ENCODE peak calls at places on chromosomes 1 and 21, in nine cellular contexts. Q is neuronal stem cell; W is heart right ventricle; K is MM.1S; M is IMR-90; S is H9; H is mammary epithelial cell; F is CD8-positive, alpha-beta T cell; Z is astrocyte. U is an unnamed sample. For H3K4me1, the result is how much of the 10 kb centered on the place peaks cover.

GRCh38 chr1:89842547-89843278 is 21.9 kb downstream of the LRRC8D start:
- DNase-seq in Q (no peak), W (no peak), K (no peak), M (peak), S (no peak), H (no peak), F (no peak), Z (peak), U (no peak)

GRCh38 chr1:86951430-86951829 is 37.0 kb downstream of the HS2ST1 start:
- DNase-seq in Q (no peak), W (no peak), K (no peak), M (peak), S (no peak), H (no peak), F (no peak), Z (peak), U (no peak)

GRCh38 chr1:219666242-219666641 is 53.3 kb upstream of the ZC3H11B start:
- DNase-seq in Q (no peak), W (no peak), K (no peak), M (peak), S (no peak), H (no peak), F (no peak), Z (peak), U (no peak)

GRCh38 chr1:3507636-3508275 is 53.3 kb downstream of the ARHGEF16 start:
- DNase-seq in Q (no peak), W (no peak), K (no peak), M (no peak), S (no peak), H (no peak), F (no peak), Z (no peak), U (no peak)

GRCh38 chr1:161324020-161324419 is 9.8 kb downstream of the SDHC start:
- DNase-seq in Q (no peak), W (no peak), K (no peak), M (no peak), S (no peak), H (no peak), F (no peak), Z (no peak), U (no peak)

GRCh38 chr1:207827488-207827830 is 75.6 kb downstream of the CD46 start:
- DNase-seq in Q (no peak), W (no peak), K (no peak), M (no peak), S (no peak), H (no peak), F (no peak), Z (no peak), U (no peak)

GRCh38 chr1:76871355-76871974 is 4.2 kb downstream of the ST6GALNAC5 start:
- DNase-seq in Q (no peak), W (no peak), K (peak), M (no peak), S (no peak), H (no peak), F (no peak), Z (no peak), U (no peak)

GRCh38 chr1:244314921-244315544 is 136.7 kb downstream of the ADSS2 start:
- DNase-seq in Q (no peak), W (no peak), K (no peak), M (peak), S (no peak), H (no peak), F (no peak), Z (no peak), U (no peak)

GRCh38 chr21:22710725-22711124 is 1712.5 kb downstream of the NCAM2 start:
- DNase-seq in Q (no peak), W (no peak), K (no peak), M (no peak), S (no peak), H (no peak), F (no peak), Z (no peak), U (no peak)

GRCh38 chr21:24308183-24308582 is 1299.1 kb downstream of the MRPL39 start:
- DNase-seq in Q (no peak), W (no peak), K (no peak), M (no peak), S (no peak), H (no peak), F (no peak), Z (no peak), U (no peak)

GRCh38 chr1:241918879-241919278 is 38.7 kb upstream of the BECN2 start:
- DNase-seq in Q (no peak), W (no peak), K (no peak), M (peak), S (no peak), H (peak), F (no peak), Z (peak), U (no peak)

GRCh38 chr1:235023197-235024044 is 105.2 kb downstream of the TOMM20 start:
- DNase-seq in Q (no peak), W (no peak), K (no peak), M (no peak), S (no peak), H (no peak), F (no peak), Z (no peak), U (no peak)

GRCh38 chr1:237394263-237394662 is 352.3 kb downstream of the RYR2 start:
- DNase-seq in Q (no peak), W (no peak), K (no peak), M (no peak), S (no peak), H (peak), F (no peak), Z (no peak), U (no peak)

GRCh38 chr1:18950415-18951026 is 6.0 kb downstream of the IFFO2 start:
- DNase-seq in Q (no peak), W (peak), K (no peak), M (no peak), S (no peak), H (peak), F (no peak), Z (no peak), U (peak)

GRCh38 chr21:17607684-17608083 is 5.0 kb downstream of the BTG3 start:
- DNase-seq in Q (no peak), W (no peak), K (no peak), M (no peak), S (no peak), H (peak), F (no peak), Z (no peak), U (peak)

GRCh38 chr1:76802094-76802493 is 65.2 kb upstream of the ST6GALNAC5 start:
- DNase-seq in Q (no peak), W (no peak), K (no peak), M (no peak), S (no peak), H (no peak), F (no peak), Z (no peak), U (no peak)

GRCh38 chr1:51615780-51616291 is 1.1 kb upstream of the OSBPL9 start:
- DNase-seq in Q (no peak), W (no peak), K (no peak), M (no peak), S (no peak), H (no peak), F (no peak), Z (no peak), U (no peak)

GRCh38 chr1:84688461-84689061 is 1.7 kb downstream of the SSX2IP start:
- DNase-seq in Q (no peak), W (no peak), K (no peak), M (no peak), S (no peak), H (no peak), F (no peak), Z (peak), U (no peak)

GRCh38 chr21:15124731-15125130 is 59.9 kb upstream of the NRIP1 start:
- DNase-seq in Q (no peak), W (no peak), K (no peak), M (no peak), S (no peak), H (no peak), F (no peak), Z (no peak), U (no peak)

GRCh38 chr1:235920596-235921375 is 54.1 kb upstream of the LYST start:
- DNase-seq in Q (no peak), W (no peak), K (no peak), M (no peak), S (no peak), H (peak), F (no peak), Z (peak), U (no peak)

GRCh38 chr1:157868664-157869063 is 27.1 kb upstream of the CD5L start:
- DNase-seq in Q (no peak), W (no peak), K (no peak), M (no peak), S (no peak), H (no peak), F (no peak), Z (no peak), U (no peak)

GRCh38 chr1:145751491-145752021 is 32.3 kb downstream of the CD160 start:
- DNase-seq in Q (no peak), W (no peak), K (no peak), M (peak), S (no peak), H (peak), F (no peak), Z (peak), U (no peak)

GRCh38 chr1:97143236-97143882 is 421.8 kb downstream of the PTBP2 start:
- DNase-seq in Q (no peak), W (no peak), K (no peak), M (peak), S (no peak), H (peak), F (no peak), Z (peak), U (no peak)

GRCh38 chr1:54987830-54988705 is 7.6 kb downstream of the TMEM61 start:
- DNase-seq in Q (no peak), W (no peak), K (no peak), M (peak), S (no peak), H (no peak), F (no peak), Z (peak), U (no peak)

GRCh38 chr1:71232786-71233185 is 152.0 kb upstream of the ZRANB2 start:
- DNase-seq in Q (no peak), W (no peak), K (no peak), M (no peak), S (peak), H (no peak), F (no peak), Z (no peak), U (no peak)

GRCh38 chr1:244368279-244368678 is 83.4 kb downstream of the ADSS2 start:
- DNase-seq in Q (no peak), W (no peak), K (no peak), M (no peak), S (no peak), H (no peak), F (no peak), Z (no peak), U (no peak)

GRCh38 chr1:41662061-41662655 is 177.7 kb upstream of the EDN2 start:
- DNase-seq in Q (peak), W (peak), K (peak), M (peak), S (peak), H (peak), F (peak), Z (peak), U (peak)

GRCh38 chr1:235648954-235649721 is 446 bp downstream of the GNG4 start:
- DNase-seq in Q (peak), W (peak), K (peak), M (peak), S (peak), H (peak), F (peak), Z (peak), U (peak)

GRCh38 chr1:234853906-234854647 is 244.1 kb upstream of the IRF2BP2 start:
- DNase-seq in Q (no peak), W (no peak), K (no peak), M (peak), S (no peak), H (peak), F (no peak), Z (peak), U (no peak)

GRCh38 chr1:231460614-231461013 is 38.5 kb upstream of the EGLN1 start:
- DNase-seq in Q (no peak), W (no peak), K (peak), M (no peak), S (no peak), H (peak), F (peak), Z (peak), U (no peak)

GRCh38 chr1:168709896-168710305 is 19.1 kb downstream of the DPT start:
- DNase-seq in Q (no peak), W (no peak), K (no peak), M (no peak), S (no peak), H (peak), F (no peak), Z (peak), U (no peak)

GRCh38 chr1:84605157-84605556 is 30.9 kb upstream of the CTBS start:
- DNase-seq in Q (no peak), W (no peak), K (no peak), M (no peak), S (no peak), H (no peak), F (no peak), Z (no peak), U (no peak)

GRCh38 chr1:229342902-229343587 is at the start of gene CCSAP:
- DNase-seq in Q (peak), W (peak), K (peak), M (peak), S (peak), H (peak), F (peak), Z (peak), U (peak)

GRCh38 chr1:223652436-223652901 is 13.0 kb downstream of the CAPN8 start:
- DNase-seq in Q (peak), W (no peak), K (no peak), M (no peak), S (peak), H (peak), F (no peak), Z (peak), U (no peak)

GRCh38 chr1:16144325-16145029 is 11.4 kb downstream of the EPHA2 start:
- DNase-seq in Q (no peak), W (no peak), K (no peak), M (no peak), S (no peak), H (no peak), F (no peak), Z (no peak), U (no peak)

GRCh38 chr1:16145988-16146887 is 9.6 kb downstream of the EPHA2 start:
- DNase-seq in Q (peak), W (peak), K (no peak), M (peak), S (peak), H (peak), F (no peak), Z (peak), U (peak)

GRCh38 chr1:16146888-16147614 is 8.8 kb downstream of the EPHA2 start:
- DNase-seq in Q (no peak), W (no peak), K (no peak), M (peak), S (no peak), H (no peak), F (no peak), Z (peak), U (no peak)

GRCh38 chr1:16143566-16144324 is 12.1 kb downstream of the EPHA2 start:
- DNase-seq in Q (no peak), W (peak), K (no peak), M (no peak), S (no peak), H (peak), F (no peak), Z (peak), U (peak)

GRCh38 chr1:16145030-16145987 is 10.6 kb downstream of the EPHA2 start:
- DNase-seq in Q (no peak), W (peak), K (no peak), M (peak), S (peak), H (peak), F (no peak), Z (peak), U (peak)
- H3K4me1 ChIP-seq in Q (half or more), W (half or more), K (under half), M (under half), S (under half), H (half or more), F (under half), Z (half or more), U (under half)

DNA sequence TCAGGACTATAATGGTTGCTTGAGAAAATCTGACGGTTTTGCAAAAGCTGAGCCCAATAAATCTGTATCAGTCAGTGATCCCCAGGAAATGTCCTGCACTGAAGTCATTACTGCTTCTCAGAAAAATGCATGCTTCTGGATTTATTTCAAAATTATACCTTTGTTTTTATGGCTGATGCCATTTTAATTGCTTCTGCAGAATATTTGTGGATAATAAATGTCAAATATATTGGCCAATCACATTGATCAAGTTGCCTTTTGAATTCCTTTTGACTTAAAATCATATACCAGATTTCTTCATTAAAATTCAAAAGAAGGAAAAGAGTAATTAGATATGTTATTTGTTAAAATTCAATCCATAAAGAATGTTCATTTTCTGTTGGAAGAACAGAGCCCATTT is 842.9 kb upstream of the ADGRL4 start:
- DNase-seq in Q (no peak), W (no peak), K (no peak), M (no peak), S (no peak), H (no peak), F (no peak), Z (no peak), U (no peak)
- H3K4me1 ChIP-seq in Q (under half), W (under half), K (under half), M (under half), S (under half), H (under half), F (under half), Z (under half), U (under half)

DNA sequence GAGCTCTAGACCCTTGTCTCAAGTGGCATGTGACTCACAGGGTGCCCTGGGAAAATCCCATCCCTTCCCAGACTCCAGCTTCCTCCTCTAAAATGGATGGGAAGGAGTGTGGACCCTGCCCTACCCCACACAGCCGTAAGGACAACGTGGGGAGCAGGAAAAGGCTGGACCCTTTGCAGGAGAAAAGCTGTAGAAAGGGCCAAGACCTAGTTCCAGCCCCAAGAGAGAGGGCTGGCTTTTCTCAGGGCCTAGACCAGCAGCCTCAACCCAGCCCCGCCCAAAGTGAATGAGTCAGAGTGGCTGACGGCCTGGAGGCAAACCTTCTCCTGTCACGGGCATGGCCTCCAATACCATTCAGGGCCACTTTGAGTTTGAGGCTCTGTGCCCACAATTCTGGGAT is 1.1 kb downstream of the LAMB3 start:
- DNase-seq in Q (no peak), W (peak), K (peak), M (peak), S (no peak), H (peak), F (no peak), Z (peak), U (peak)
- H3K4me1 ChIP-seq in Q (under half), W (half or more), K (under half), M (under half), S (under half), H (half or more), F (under half), Z (half or more), U (under half)

DNA sequence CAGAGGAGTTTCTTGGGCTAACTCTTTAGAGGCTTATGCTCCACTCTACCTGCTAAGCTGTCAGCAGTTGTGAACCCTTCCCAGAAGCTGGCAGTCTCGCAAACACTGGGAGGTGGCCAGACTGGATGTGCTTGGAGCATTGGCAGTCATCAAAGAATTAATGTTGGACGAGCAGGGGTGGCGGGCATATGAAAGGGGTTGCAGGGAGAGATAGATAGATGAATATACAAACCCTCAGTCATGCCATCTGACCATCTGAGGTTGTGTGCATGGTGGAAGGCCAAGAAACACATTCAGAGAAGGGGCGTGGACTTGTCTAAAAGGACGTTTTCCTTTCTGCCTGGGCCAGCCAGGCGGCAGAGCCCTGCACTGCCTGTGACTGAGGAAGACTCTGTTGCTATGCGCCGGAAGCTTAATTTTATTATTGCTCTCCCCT is 164.3 kb downstream of the PBX1 start:
- DNase-seq in Q (no peak), W (no peak), K (no peak), M (no peak), S (no peak), H (no peak), F (no peak), Z (no peak), U (peak)
- H3K4me1 ChIP-seq in Q (under half), W (half or more), K (under half), M (under half), S (under half), H (under half), F (under half), Z (under half), U (under half)

DNA sequence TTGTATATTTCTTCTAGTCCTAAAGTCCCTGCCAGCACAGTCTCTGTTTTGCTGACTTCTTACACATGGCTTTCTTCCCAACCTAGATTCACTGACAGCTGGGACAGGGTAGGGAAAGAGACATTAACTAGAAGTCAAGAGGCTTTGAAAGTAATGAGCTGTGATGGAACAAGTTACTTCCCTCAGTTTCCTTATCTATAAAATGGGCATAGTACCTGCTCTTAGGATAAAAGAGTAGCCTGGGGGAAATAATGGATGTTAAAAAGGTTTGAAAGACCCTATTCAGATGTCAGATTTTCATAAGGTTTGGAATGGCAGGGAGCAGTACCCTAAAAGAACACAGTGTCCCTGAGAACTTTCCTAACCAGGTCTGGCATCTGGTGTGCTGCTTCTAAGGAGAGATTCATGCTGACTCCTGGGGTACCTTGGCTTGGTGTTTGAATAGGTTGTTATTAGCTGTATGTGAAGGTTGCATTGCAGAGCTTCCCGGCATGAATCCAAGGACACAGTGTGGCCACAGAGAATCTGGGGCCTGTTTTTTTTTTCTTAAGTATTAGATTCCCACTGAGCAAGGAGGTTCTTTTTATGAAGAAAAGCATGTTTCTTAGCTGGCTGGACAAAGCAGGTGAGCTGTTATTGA is 47.6 kb downstream of the RASSF5 start:
- DNase-seq in Q (no peak), W (no peak), K (no peak), M (no peak), S (no peak), H (no peak), F (no peak), Z (no peak), U (no peak)
- H3K4me1 ChIP-seq in Q (under half), W (under half), K (under half), M (under half), S (under half), H (under half), F (half or more), Z (under half), U (under half)

U was measured in prostate gland.